ENCODE peak calls at places on chromosomes 13 and 19, in four cellular contexts. L is activated naive CD4-positive, alpha-beta T cell treated with anti-CD3 and anti-CD28 coated beads for 36 hours; J is small intestine; C is cardiac fibroblast. N is an unnamed sample.

GRCh38 chr19:17784201-17785008 is 10.5 kb upstream of the B3GNT3 start:
- DNase-seq in L (peak; percentile 88), J (peak; percentile 77), C (peak; percentile 75), N (peak; percentile 75)

GRCh38 chr13:50365683-50366391 is 350.6 kb downstream of the KCNRG start:
- DNase-seq in L (peak; percentile 62), J (peak; percentile 59), C (no peak), N (no peak)

GRCh38 chr13:20118268-20119140 is 42.3 kb downstream of the GJA3 start:
- DNase-seq in L (peak; percentile 33), J (peak; percentile 39), C (peak; percentile 36), N (peak; percentile 75)

GRCh38 chr13:42474954-42475353 is 99.0 kb upstream of the TNFSF11 start:
- DNase-seq in L (peak; percentile 69), J (no peak), C (peak; percentile 92), N (peak; percentile 36)

GRCh38 chr13:107678075-107678689 is 537.2 kb downstream of the LIG4 start:
- DNase-seq in L (no peak), J (no peak), C (no peak), N (no peak)

GRCh38 chr13:33066329-33066728 is 50.1 kb downstream of the KL start:
- DNase-seq in L (no peak), J (no peak), C (no peak), N (no peak)

GRCh38 chr19:18223860-18224524 is 2.2 kb downstream of the PDE4C start:
- DNase-seq in L (peak; percentile 29), J (peak; percentile 44), C (no peak), N (peak; percentile 33)

GRCh38 chr13:88586263-88586662 is 915.1 kb downstream of the SLITRK5 start:
- DNase-seq in L (no peak), J (no peak), C (no peak), N (no peak)

GRCh38 chr13:75581874-75582640 is 32.5 kb downstream of the UCHL3 start:
- DNase-seq in L (no peak), J (no peak), C (no peak), N (no peak)

GRCh38 chr19:13169769-13170168 is 19.6 kb downstream of the IER2 start:
- DNase-seq in L (no peak), J (peak; percentile 62), C (peak; percentile 51), N (no peak)

GRCh38 chr19:11887247-11887617 is 350 bp upstream of the ZNF69 start:
- DNase-seq in L (no peak), J (no peak), C (no peak), N (no peak)

GRCh38 chr13:79451500-79451962 is 29.4 kb upstream of the NDFIP2 start:
- DNase-seq in L (peak; percentile 97), J (peak; percentile 57), C (peak; percentile 94), N (peak; percentile 92)

GRCh38 chr19:54041969-54042606 is 21.6 kb downstream of the VSTM1 start:
- DNase-seq in L (no peak), J (no peak), C (no peak), N (no peak)

GRCh38 chr19:5094768-5095567 is 126.1 kb downstream of the KDM4B start:
- DNase-seq in L (no peak), J (no peak), C (no peak), N (no peak)

GRCh38 chr19:50461066-50461875 is 15.0 kb upstream of the EMC10 start:
- DNase-seq in L (peak; percentile 78), J (peak; percentile 71), C (peak; percentile 77), N (peak; percentile 60)

GRCh38 chr13:19052931-19053330 is 128.7 kb downstream of the TUBA3C start:
- DNase-seq in L (no peak), J (no peak), C (no peak), N (no peak)

GRCh38 chr13:113035209-113035800 is 66.3 kb downstream of the MCF2L start:
- DNase-seq in L (no peak), J (no peak), C (no peak), N (no peak)

GRCh38 chr13:45728759-45729158 is 26.6 kb downstream of the CBY2 start:
- DNase-seq in L (peak; percentile 7), J (no peak), C (no peak), N (peak; percentile 35)

GRCh38 chr13:89407357-89407756 is 1736.2 kb downstream of the SLITRK5 start:
- DNase-seq in L (no peak), J (no peak), C (no peak), N (no peak)

GRCh38 chr13:32415019-32415418 is 12.9 kb downstream of the N4BP2L1 start:
- DNase-seq in L (peak; percentile 48), J (no peak), C (peak; percentile 36), N (peak; percentile 22)

GRCh38 chr13:27276188-27276587 is 5.6 kb downstream of the RASL11A start:
- DNase-seq in L (no peak), J (no peak), C (peak; percentile 65), N (no peak)

GRCh38 chr13:67390462-67391093 is 160.4 kb upstream of the PCDH9 start:
- DNase-seq in L (no peak), J (no peak), C (peak; percentile 80), N (no peak)

GRCh38 chr13:80957019-80957650 is 616.2 kb upstream of the SPRY2 start:
- DNase-seq in L (no peak), J (no peak), C (peak; percentile 7), N (no peak)

GRCh38 chr13:65653548-65654078 is 1576.5 kb downstream of the PCDH9 start:
- DNase-seq in L (no peak), J (no peak), C (no peak), N (no peak)

GRCh38 chr19:5880604-5881078 is 10.3 kb upstream of the FUT5 start:
- DNase-seq in L (no peak), J (no peak), C (peak; percentile 52), N (no peak)

GRCh38 chr19:53849237-53849676 is 18.4 kb upstream of the MYADM start:
- DNase-seq in L (no peak), J (no peak), C (peak; percentile 77), N (no peak)

GRCh38 chr13:61664821-61665705 is 249.4 kb upstream of the PCDH20 start:
- DNase-seq in L (no peak), J (peak; percentile 61), C (peak; percentile 9), N (no peak)

GRCh38 chr13:40876020-40876738 is 86.8 kb downstream of the SLC25A15 start:
- DNase-seq in L (no peak), J (no peak), C (no peak), N (no peak)

GRCh38 chr19:50703915-50704548 is 15.6 kb downstream of the SHANK1 start:
- DNase-seq in L (no peak), J (no peak), C (no peak), N (no peak)

GRCh38 chr13:70237131-70237530 is 128.9 kb upstream of the KLHL1 start:
- DNase-seq in L (no peak), J (no peak), C (no peak), N (no peak)

GRCh38 chr19:15114153-15114540 is 6.9 kb downstream of the SYDE1 start:
- DNase-seq in L (no peak), J (no peak), C (peak; percentile 75), N (no peak)

GRCh38 chr13:57716295-57716694 is 84.8 kb downstream of the PCDH17 start:
- DNase-seq in L (no peak), J (no peak), C (no peak), N (no peak)

GRCh38 chr13:76667551-76667950 is 218.7 kb downstream of the KCTD12 start:
- DNase-seq in L (peak; percentile 40), J (peak; percentile 4), C (peak; percentile 83), N (no peak)

GRCh38 chr13:27578121-27579030 is 42.0 kb downstream of the LNX2 start:
- DNase-seq in L (no peak), J (no peak), C (peak; percentile 81), N (no peak)

GRCh38 chr19:28961772-28962500 is 251.0 kb downstream of the UQCRFS1 start:
- DNase-seq in L (no peak), J (no peak), C (peak; percentile 93), N (no peak)

GRCh38 chr13:31797154-31797775 is 57.9 kb downstream of the RXFP2 start:
- DNase-seq in L (no peak), J (peak; percentile 12), C (peak; percentile 70), N (no peak)